ENCODE peak calls at places on chromosomes 4 and X, in eight cellular contexts. Z is HFF-Myc, B is OCI-LY7, F is psoas muscle, O is GM12865, V is mucosa of descending colon, X is AG10803, Q is cardiac fibroblast. A is an unnamed sample.

GRCh38 chr4:13920111-13920875 is 292.8 kb upstream of the BOD1L1 start:
- DNase-seq in Q (no peak), O (no peak), V (no peak), X (peak; percentile 45), F (no peak), B (no peak), Z (no peak), A (peak; percentile 98)

GRCh38 chr4:7530026-7530562 is 95.4 kb upstream of the PSAPL1 start:
- DNase-seq in X (no peak), V (no peak), B (no peak), Q (no peak), F (no peak), Z (no peak), O (no peak), A (no peak)

GRCh38 chr4:98166731-98167041 is 23.4 kb upstream of the STPG2 start:
- DNase-seq in X (no peak), Z (no peak), B (no peak), F (no peak), O (no peak), V (no peak), Q (no peak), A (no peak)

GRCh38 chr4:124737619-124738018 is 25.1 kb upstream of the ANKRD50 start:
- DNase-seq in Z (no peak), V (no peak), O (no peak), X (no peak), B (no peak), Q (peak; percentile 62), F (no peak), A (peak; percentile 56)

GRCh38 chrX:109967151-109967550 is 35.8 kb upstream of the TMEM164 start:
- DNase-seq in F (no peak), Z (no peak), B (no peak), V (no peak), Q (peak; percentile 60), O (no peak), X (no peak), A (peak; percentile 79)

GRCh38 chrX:128057421-128057820 is 5.2 kb upstream of the ACTRT1 start:
- DNase-seq in B (no peak), V (no peak), Z (no peak), O (no peak), F (no peak), X (no peak), Q (peak; percentile 0), A (peak; percentile 0)

GRCh38 chrX:38102240-38102639 is 95.9 kb downstream of the SYTL5 start:
- DNase-seq in V (no peak), O (no peak), Z (no peak), F (no peak), B (no peak), X (no peak), Q (no peak), A (no peak)

GRCh38 chrX:72130762-72131231 is 918 bp downstream of the RTL5 start:
- DNase-seq in O (no peak), B (no peak), V (no peak), X (no peak), Z (no peak), Q (no peak), F (peak; percentile 20), A (no peak)

GRCh38 chrX:130805906-130806305 is 97.1 kb downstream of the ENOX2 start:
- DNase-seq in Z (no peak), O (no peak), F (no peak), Q (peak; percentile 11), X (no peak), V (no peak), B (no peak), A (peak; percentile 68)

GRCh38 chr4:38128478-38129451 is 168.6 kb downstream of the PTTG2 start:
- DNase-seq in V (peak; percentile 59), Z (no peak), Q (peak; percentile 82), F (no peak), X (peak; percentile 65), B (no peak), O (peak; percentile 94), A (peak; percentile 100)

GRCh38 chrX:141733371-141733770 is 34.8 kb upstream of the SPANXD start:
- DNase-seq in O (no peak), Q (peak; percentile 78), Z (no peak), F (no peak), X (no peak), V (no peak), B (no peak), A (no peak)

DNA sequence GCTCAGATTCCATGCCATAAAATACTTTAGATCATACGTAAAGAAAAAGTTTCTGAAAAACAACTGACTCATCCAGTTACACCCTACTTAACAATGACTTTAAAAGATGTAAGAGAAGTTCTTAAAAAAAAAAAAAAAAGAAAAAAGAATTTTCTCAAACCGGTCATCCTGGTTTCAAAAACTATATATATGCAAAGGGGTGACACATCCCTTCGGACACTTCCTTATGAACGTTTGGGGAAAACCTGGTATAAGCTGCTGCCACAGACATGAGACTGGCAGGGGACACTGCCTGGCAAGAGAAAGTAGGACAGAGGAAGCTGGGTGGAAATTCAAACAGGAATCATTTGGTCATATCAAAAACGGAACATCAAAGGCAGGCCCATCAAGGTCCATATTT is 81.2 kb upstream of the PRSS48 start:
- DNase-seq in X (peak; percentile 64), B (no peak), V (no peak), Z (no peak), Q (peak; percentile 91), F (no peak), O (no peak), A (peak; percentile 94)
- H3K4me3 ChIP-seq in X (no peak overlapping the region), B (no peak overlapping the region), V (no peak overlapping the region), Z (no peak overlapping the region), Q (no peak overlapping the region), F (no peak overlapping the region), O (no peak overlapping the region), A (no peak overlapping the region)

DNA sequence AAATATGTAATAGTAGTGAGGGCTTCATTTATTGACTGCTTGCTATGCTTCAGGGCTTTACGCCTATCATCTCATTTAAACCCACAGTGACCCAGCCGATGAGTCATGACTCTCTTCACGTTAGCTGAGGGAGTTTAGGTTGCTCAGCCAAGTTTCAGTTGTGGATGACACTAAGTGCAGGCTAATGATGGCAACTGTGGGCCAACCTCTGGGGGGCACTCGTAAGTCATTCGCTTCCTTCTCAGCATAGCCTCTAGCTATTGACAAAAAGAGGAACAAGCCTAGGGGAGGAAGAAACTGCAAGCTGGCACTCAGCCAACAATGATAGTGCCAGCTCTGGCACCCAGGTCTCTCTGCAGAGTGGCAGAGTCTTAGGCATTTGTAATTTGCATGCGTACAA is 325.0 kb downstream of the ARHGAP10 start:
- DNase-seq in Z (peak; percentile 19), O (peak; percentile 94), X (peak; percentile 51), F (peak; percentile 58), V (peak; percentile 67), B (peak; percentile 94), Q (peak; percentile 70), A (peak; percentile 63)
- TF ChIP-seq CTCF in Z (no peak), O (peak; percentile 70), X (no peak), F (no peak), V (no peak), B (peak; percentile 91), Q (no peak), A (no peak)

DNA sequence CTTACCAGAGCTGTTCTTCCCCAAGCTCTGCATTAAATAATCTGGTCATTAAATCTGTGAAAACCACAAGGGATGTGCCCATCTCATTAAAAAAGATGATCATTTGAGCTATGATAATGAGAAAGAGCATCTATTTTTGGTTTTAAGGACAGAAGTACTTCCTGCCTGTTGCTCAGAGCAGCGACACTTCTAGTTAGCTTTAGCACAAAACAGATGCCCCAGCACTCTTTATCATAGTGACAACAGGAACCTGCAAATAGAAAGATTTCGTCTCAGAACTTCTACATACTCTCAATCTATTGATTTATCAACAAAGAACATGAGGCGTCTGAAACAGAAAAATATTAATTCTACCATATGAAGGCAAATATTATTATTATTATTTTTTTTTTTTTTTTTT is 140.1 kb downstream of the APBB2 start:
- DNase-seq in X (no peak), V (no peak), O (peak; percentile 36), F (no peak), Z (no peak), B (peak; percentile 41), Q (no peak), A (no peak)
- H3K4me3 ChIP-seq in X (no peak overlapping the region), V (no peak overlapping the region), O (no peak overlapping the region), F (no peak overlapping the region), Z (no peak overlapping the region), B (no peak overlapping the region), Q (no peak overlapping the region), A (no peak overlapping the region)

GRCh38 chrX:13009844-13010243 is 34.6 kb downstream of the FAM9C start:
- DNase-seq in Q (no peak), B (no peak), Z (no peak), O (no peak), V (no peak), F (no peak), X (no peak), A (no peak)
- TF ChIP-seq CTCF in Q (no peak), B (no peak), Z (no peak), O (no peak), V (no peak), F (no peak), X (no peak), A (no peak)

A was measured in bronchial epithelial cell.